ENCODE peak calls at places on chromosome 5, in four cellular contexts. O is HCT116, F is IMR-90, Z is ovary. H is an unnamed sample.

GRCh38 chr5:151319334-151319733 is 15.8 kb upstream of the SLC36A3 start:
- DNase-seq in Z (peak), O (peak), F (peak), H (peak)

GRCh38 chr5:30343707-30344106 is 849.8 kb upstream of the CDH6 start:
- DNase-seq in Z (no peak), O (no peak), F (no peak), H (no peak)

GRCh38 chr5:135447298-135447929 is at the start of gene DCANP1:
- DNase-seq in O (no peak), F (no peak), Z (no peak), H (no peak)

GRCh38 chr5:144183254-144183889 is 12.7 kb downstream of the KCTD16 start:
- DNase-seq in O (no peak), F (peak), Z (no peak), H (no peak)

GRCh38 chr5:109655841-109656240 is 33.9 kb upstream of the MAN2A1 start:
- DNase-seq in O (no peak), Z (no peak), F (no peak), H (no peak)

GRCh38 chr5:79535477-79536192 is 21.7 kb upstream of the HOMER1 start:
- DNase-seq in Z (no peak), O (no peak), F (peak), H (no peak)

GRCh38 chr5:107863125-107863524 is 192.4 kb upstream of the EFNA5 start:
- DNase-seq in Z (no peak), F (no peak), O (no peak), H (no peak)

GRCh38 chr5:51194626-51195025 is 188.6 kb upstream of the ISL1 start:
- DNase-seq in Z (no peak), O (no peak), F (no peak), H (no peak)

GRCh38 chr5:124867064-124867707 is 120.7 kb upstream of the ZNF608 start:
- DNase-seq in O (no peak), F (peak), Z (no peak), H (no peak)

GRCh38 chr5:93569295-93570164 is 11.5 kb downstream of the NR2F1-AS1 start:
- DNase-seq in F (no peak), Z (no peak), O (no peak), H (no peak)

GRCh38 chr5:112366987-112367386 is 52.1 kb downstream of the EPB41L4A start:
- DNase-seq in Z (no peak), O (peak), F (no peak), H (no peak)

GRCh38 chr5:166286832-166287231 is 2004.6 kb upstream of the WWC1 start:
- DNase-seq in O (no peak), Z (no peak), F (no peak), H (no peak)

GRCh38 chr5:113678924-113679575 is 165.6 kb downstream of the YTHDC2 start:
- DNase-seq in F (peak), O (peak), Z (no peak), H (no peak)

GRCh38 chr5:64269164-64269563 is 103.5 kb downstream of the RNF180 start:
- DNase-seq in Z (no peak), O (no peak), F (no peak), H (no peak)

GRCh38 chr5:134079748-134080581 is 34.5 kb upstream of the TCF7 start:
- DNase-seq in F (no peak), O (no peak), Z (no peak), H (no peak)

GRCh38 chr5:14234204-14234603 is 91.1 kb downstream of the TRIO start:
- DNase-seq in O (no peak), F (no peak), Z (no peak), H (no peak)

GRCh38 chr5:123088031-123088805 is 823 bp upstream of the PRDM6 start:
- DNase-seq in O (no peak), F (no peak), Z (no peak), H (no peak)

GRCh38 chr5:171387970-171388815 is 544 bp downstream of the NPM1 start:
- DNase-seq in O (no peak), F (peak), Z (peak), H (no peak)

GRCh38 chr5:72439192-72439591 is 68.0 kb downstream of the ZNF366 start:
- DNase-seq in Z (no peak), F (no peak), O (no peak), H (no peak)

GRCh38 chr5:157613385-157614245 is 38.0 kb upstream of the ADAM19 start:
- DNase-seq in O (no peak), Z (no peak), F (no peak), H (no peak)

GRCh38 chr5:62614355-62614754 is 35.7 kb downstream of the LRRC70 start:
- DNase-seq in O (no peak), F (no peak), Z (no peak), H (no peak)
- H3K4me3 ChIP-seq in O (no peak), F (no peak), Z (no peak), H (no peak)

DNA sequence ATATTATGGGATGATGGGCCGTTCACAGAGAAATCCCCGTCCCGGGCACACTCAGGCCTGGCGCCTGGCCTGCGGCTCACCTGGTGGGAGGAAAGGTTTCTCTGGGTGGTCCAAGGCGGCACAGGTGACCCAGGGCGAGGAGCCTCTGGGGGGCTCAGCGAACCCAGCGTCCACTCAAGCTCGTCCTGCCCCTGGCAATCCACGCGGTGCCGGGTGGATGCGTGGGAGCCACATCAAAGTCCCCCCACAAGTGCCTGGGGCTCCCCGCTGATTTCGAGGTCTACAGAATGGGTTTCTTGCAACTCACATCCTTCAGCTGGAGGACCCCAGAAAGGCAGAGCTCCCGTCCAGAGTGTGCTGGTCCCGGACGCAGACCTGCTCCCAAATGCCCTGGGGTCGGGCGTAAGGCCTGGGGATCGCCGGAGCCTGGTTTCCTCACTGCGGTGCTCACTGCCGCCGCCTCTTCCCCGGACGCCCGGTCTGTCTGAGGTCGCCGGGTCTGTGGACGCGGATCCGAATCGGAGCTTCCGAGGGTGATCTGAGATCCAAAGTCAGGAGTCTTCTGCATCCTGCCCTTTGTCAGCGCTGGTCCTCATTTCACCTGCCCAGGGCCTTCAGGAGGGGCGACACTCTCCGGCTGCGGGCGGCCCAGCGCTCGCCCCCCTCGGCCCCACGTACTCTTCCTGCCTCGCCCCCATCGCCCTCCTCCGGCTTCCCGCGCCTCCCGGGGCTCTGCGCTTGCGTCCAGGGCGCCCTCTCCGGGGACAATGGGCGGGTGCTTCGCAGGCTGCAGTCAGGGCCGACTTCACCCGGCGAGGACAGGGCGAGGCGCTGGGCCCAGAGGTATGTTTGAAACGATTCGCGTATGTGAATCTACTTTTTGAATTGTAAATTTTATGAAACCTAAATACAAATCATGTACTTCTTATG is 20.0 kb upstream of the RUFY1 start:
- DNase-seq in Z (peak), F (no peak), O (no peak), H (no peak)
- TF ChIP-seq POLR2A in Z (no peak), F (no peak), O (no peak), H (no peak)

DNA sequence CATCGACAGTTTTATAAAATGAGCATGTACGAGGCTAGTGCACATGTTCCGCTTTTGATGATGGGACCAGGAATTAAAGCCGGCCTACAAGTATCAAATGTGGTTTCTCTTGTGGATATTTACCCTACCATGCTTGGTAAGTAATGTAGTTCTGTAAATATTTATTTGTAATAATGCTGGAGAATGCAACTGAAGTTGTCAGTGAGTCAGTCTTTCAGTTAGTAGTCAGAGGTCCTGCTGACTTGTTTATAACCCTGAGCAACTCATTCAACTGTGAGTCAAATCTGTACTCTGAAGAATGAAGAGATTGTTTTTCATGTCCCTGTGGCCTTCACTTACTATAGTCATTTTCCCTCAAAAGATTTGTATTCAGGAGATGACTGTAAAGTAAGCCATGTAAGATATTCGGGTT is 28.4 kb upstream of the GPR150 start:
- DNase-seq in Z (no peak), O (peak), F (peak), H (no peak)
- H3K4me3 ChIP-seq in Z (no peak), O (no peak), F (no peak), H (no peak)

GRCh38 chr5:181028032-181028819 is 11.8 kb upstream of the BTNL9 start:
- DNase-seq in Z (no peak), O (peak), F (no peak), H (no peak)
- TF ChIP-seq POLR2A in Z (no peak), O (peak), F (no peak), H (no peak)

GRCh38 chr5:1316588-1316902 is 21.7 kb upstream of the TERT start:
- DNase-seq in F (no peak), O (no peak), Z (no peak), H (no peak)

GRCh38 chr5:1315018-1315708 is 20.3 kb upstream of the TERT start:
- DNase-seq in O (no peak), Z (no peak), F (no peak), H (no peak)

GRCh38 chr5:1316941-1317340 is 22.1 kb upstream of the TERT start:
- DNase-seq in F (no peak), O (no peak), Z (no peak), H (no peak)

GRCh38 chr5:1314564-1314982 is 19.7 kb upstream of the TERT start:
- DNase-seq in F (no peak), Z (no peak), O (no peak), H (no peak)

DNA sequence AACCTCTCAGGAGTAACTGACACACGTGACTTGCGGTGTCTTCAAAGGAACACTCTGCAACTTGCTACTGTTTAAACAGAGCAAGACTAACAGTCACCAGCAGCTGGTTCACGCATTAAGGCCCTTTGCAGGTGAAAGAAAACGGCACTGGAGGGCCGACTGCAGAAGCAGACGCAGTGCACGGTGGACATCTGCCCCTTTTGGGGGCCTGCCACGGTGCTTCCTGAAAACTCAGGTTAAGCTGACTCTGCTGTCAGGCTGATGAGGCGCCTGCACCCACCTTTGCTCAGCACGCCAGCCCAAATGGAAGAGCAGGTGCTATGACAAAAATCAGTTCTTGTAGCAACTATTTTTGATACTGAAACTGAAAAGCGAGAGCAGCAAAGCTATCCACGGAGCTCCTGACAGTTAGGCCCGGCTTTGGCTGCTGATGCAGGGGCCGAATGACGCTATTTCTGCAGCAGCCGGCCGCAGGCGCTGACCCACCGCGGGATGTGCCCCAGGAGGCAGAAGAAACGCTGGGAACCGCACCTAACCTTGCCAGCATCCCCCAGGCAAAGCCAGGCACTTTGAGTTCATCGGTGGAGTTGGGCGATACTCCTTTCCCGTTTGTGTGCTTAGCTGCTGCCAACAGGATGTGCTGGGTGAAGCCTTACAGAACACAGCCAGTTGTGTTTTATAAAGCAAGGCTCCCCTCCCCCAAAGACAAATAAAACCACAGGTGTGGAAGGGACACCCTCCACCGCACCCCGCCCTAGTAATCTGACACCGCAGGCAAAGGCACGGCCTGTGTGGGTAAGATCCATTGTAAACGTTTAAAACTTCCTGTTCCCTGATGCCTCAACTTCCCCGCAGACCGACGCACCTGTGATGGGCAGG is 21.1 kb upstream of the TERT start:
- DNase-seq in F (no peak), O (no peak), Z (no peak), H (no peak)
- H3K4me3 ChIP-seq in F (no peak), O (no peak), Z (no peak), H (no peak)

GRCh38 chr5:156402387-156402921 is 75.5 kb downstream of the SGCD start:
- DNase-seq in O (no peak), F (no peak), Z (no peak), H (no peak)
- TF ChIP-seq POLR2A in O (no peak), F (no peak), Z (no peak), H (no peak)

GRCh38 chr5:100890514-100891008 is 12.5 kb downstream of the ST8SIA4 start:
- DNase-seq in Z (no peak), O (no peak), F (no peak), H (no peak)
- H3K4me3 ChIP-seq in Z (no peak), O (no peak), F (no peak), H (peak)

H was measured in vagina.